ENCODE peak calls at places on chromosomes 3 and 15, in nine cellular contexts. S is activated naive CD4-positive, alpha-beta T cell; R is activated effector memory CD4-positive, alpha-beta T cell treated with Interleukin-2 at 50 U/mL for 16 hours; K is T-helper 2 cell; X is GM23338; O is mesothelial cell of epicardium; N is pulmonary artery endothelial cell; C is heart left ventricle; G is NCI-H2171 treated with DMSO at 0.1 percent for 48 hours. Q is an unnamed sample.
A peak's percentile ranks its signal among the peaks of the same experiment; 100 is the strongest.

GRCh38 chr15:78358114-78358513 is 18.0 kb downstream of the CRABP1 start:
- DNase-seq in S (no peak), C (no peak), O (no peak), R (no peak), N (no peak), G (no peak), K (no peak), X (peak; percentile 70), Q (peak; percentile 7)

GRCh38 chr3:120450261-120450913 is 405 bp downstream of the FSTL1 start:
- DNase-seq in K (no peak), R (no peak), S (no peak), O (no peak), N (no peak), X (peak; percentile 63), G (peak; percentile 53), C (peak; percentile 52), Q (peak; percentile 45)

GRCh38 chr15:88448991-88449461 is 18.2 kb downstream of the MRPL46 start:
- DNase-seq in G (no peak), R (no peak), O (no peak), C (no peak), K (no peak), X (no peak), S (no peak), N (no peak), Q (no peak)

GRCh38 chr3:8872291-8872690 is 91.0 kb downstream of the RAD18 start:
- DNase-seq in O (no peak), R (no peak), X (no peak), C (no peak), S (no peak), G (no peak), K (no peak), N (no peak), Q (no peak)

GRCh38 chr15:44069489-44069888 is 125.6 kb downstream of the FRMD5 start:
- DNase-seq in C (no peak), G (no peak), S (no peak), N (no peak), X (no peak), O (no peak), R (no peak), K (no peak), Q (peak; percentile 14)

GRCh38 chr3:185200639-185201038 is 47.8 kb upstream of the C3orf70 start:
- DNase-seq in C (no peak), R (no peak), X (no peak), S (no peak), G (no peak), O (no peak), K (no peak), N (peak; percentile 27), Q (peak; percentile 95)

GRCh38 chr15:59522988-59523461 is 85.0 kb downstream of the FAM81A start:
- DNase-seq in G (peak; percentile 66), C (no peak), N (no peak), X (peak; percentile 13), S (no peak), R (peak; percentile 7), K (peak; percentile 49), O (no peak), Q (no peak)

GRCh38 chr3:37855363-37855970 is 6.2 kb upstream of the CTDSPL start:
- DNase-seq in X (peak; percentile 85), O (peak; percentile 73), K (peak; percentile 6), G (peak; percentile 4), N (no peak), S (peak; percentile 67), R (peak; percentile 48), C (peak; percentile 86), Q (peak; percentile 60)

GRCh38 chr15:49855917-49856637 is 235.2 kb downstream of the DTWD1 start:
- DNase-seq in R (no peak), G (no peak), K (no peak), S (no peak), X (no peak), N (no peak), O (no peak), C (no peak), Q (no peak)

GRCh38 chr15:31488437-31489204 is 162.0 kb downstream of the KLF13 start:
- DNase-seq in G (peak; percentile 75), X (peak; percentile 90), S (no peak), R (peak; percentile 23), N (peak; percentile 78), C (peak; percentile 62), K (peak; percentile 47), O (no peak), Q (peak; percentile 78)